ENCODE peak calls at places on chromosomes 2 and 18, in eight cellular contexts. One of them, this sample, is unnamed.

GRCh38 chr18:73119574-73119973 is 251.8 kb upstream of the NETO1 start:
- DNase-seq in left lung: no peak
- DNase-seq in astrocyte of the spinal cord: no peak
- DNase-seq in GM23338: no peak
- DNase-seq in GM12864: no peak
- DNase-seq in cardiac fibroblast: no peak
- DNase-seq in GM10248: no peak
- DNase-seq in IMR-90: no peak
- DNase-seq in this sample: no peak

GRCh38 chr2:226796840-226797288 is 2.8 kb downstream of the IRS1 start:
- DNase-seq in GM10248: peak
- DNase-seq in IMR-90: peak
- DNase-seq in GM12864: no peak
- DNase-seq in astrocyte of the spinal cord: peak
- DNase-seq in GM23338: no peak
- DNase-seq in cardiac fibroblast: peak
- DNase-seq in left lung: peak
- DNase-seq in this sample: peak

GRCh38 chr18:2723207-2723606 is 67.7 kb downstream of the SMCHD1 start:
- DNase-seq in cardiac fibroblast: no peak
- DNase-seq in GM12864: no peak
- DNase-seq in left lung: no peak
- DNase-seq in IMR-90: peak
- DNase-seq in GM10248: no peak
- DNase-seq in astrocyte of the spinal cord: no peak
- DNase-seq in GM23338: no peak
- DNase-seq in this sample: no peak

GRCh38 chr2:164764996-164765395 is 76.6 kb downstream of the COBLL1 start:
- DNase-seq in cardiac fibroblast: peak
- DNase-seq in GM10248: no peak
- DNase-seq in GM12864: no peak
- DNase-seq in left lung: no peak
- DNase-seq in IMR-90: peak
- DNase-seq in GM23338: no peak
- DNase-seq in astrocyte of the spinal cord: peak
- DNase-seq in this sample: no peak

GRCh38 chr2:58484629-58485028 is 243.5 kb upstream of the FANCL start:
- DNase-seq in cardiac fibroblast: no peak
- DNase-seq in GM23338: no peak
- DNase-seq in GM12864: no peak
- DNase-seq in GM10248: no peak
- DNase-seq in left lung: no peak
- DNase-seq in IMR-90: no peak
- DNase-seq in astrocyte of the spinal cord: no peak
- DNase-seq in this sample: no peak

GRCh38 chr2:71940695-71941094 is 207.0 kb downstream of the CYP26B1 start:
- DNase-seq in astrocyte of the spinal cord: no peak
- DNase-seq in GM12864: no peak
- DNase-seq in left lung: no peak
- DNase-seq in GM10248: no peak
- DNase-seq in GM23338: no peak
- DNase-seq in IMR-90: no peak
- DNase-seq in cardiac fibroblast: no peak
- DNase-seq in this sample: no peak

GRCh38 chr2:190903693-190904450 is 23.3 kb downstream of the GLS start:
- DNase-seq in IMR-90: peak
- DNase-seq in cardiac fibroblast: no peak
- DNase-seq in GM10248: no peak
- DNase-seq in GM23338: no peak
- DNase-seq in GM12864: no peak
- DNase-seq in astrocyte of the spinal cord: no peak
- DNase-seq in left lung: no peak
- DNase-seq in this sample: no peak

GRCh38 chr2:179104736-179105135 is 54.8 kb upstream of the CCDC141 start:
- DNase-seq in GM10248: no peak
- DNase-seq in left lung: no peak
- DNase-seq in astrocyte of the spinal cord: peak
- DNase-seq in IMR-90: peak
- DNase-seq in cardiac fibroblast: peak
- DNase-seq in GM12864: no peak
- DNase-seq in GM23338: no peak
- DNase-seq in this sample: no peak

GRCh38 chr2:218985325-218986091 is 524 bp upstream of the FEV start:
- DNase-seq in cardiac fibroblast: no peak
- DNase-seq in astrocyte of the spinal cord: no peak
- DNase-seq in left lung: no peak
- DNase-seq in GM23338: peak
- DNase-seq in GM10248: no peak
- DNase-seq in GM12864: no peak
- DNase-seq in IMR-90: no peak
- DNase-seq in this sample: no peak

GRCh38 chr2:205610437-205610836 is 71.9 kb upstream of the NRP2 start:
- DNase-seq in IMR-90: peak
- DNase-seq in astrocyte of the spinal cord: no peak
- DNase-seq in GM23338: no peak
- DNase-seq in GM10248: no peak
- DNase-seq in cardiac fibroblast: no peak
- DNase-seq in GM12864: no peak
- DNase-seq in left lung: no peak
- DNase-seq in this sample: no peak

GRCh38 chr2:205822578-205822977 is 140.3 kb downstream of the NRP2 start:
- DNase-seq in left lung: no peak
- DNase-seq in cardiac fibroblast: peak
- DNase-seq in IMR-90: peak
- DNase-seq in astrocyte of the spinal cord: peak
- DNase-seq in GM12864: no peak
- DNase-seq in GM10248: no peak
- DNase-seq in GM23338: no peak
- DNase-seq in this sample: no peak

GRCh38 chr2:240932724-240933047 is 26.6 kb downstream of the CROCC2 start:
- DNase-seq in GM23338: no peak
- DNase-seq in left lung: peak
- DNase-seq in GM10248: no peak
- DNase-seq in cardiac fibroblast: no peak
- DNase-seq in IMR-90: no peak
- DNase-seq in GM12864: no peak
- DNase-seq in astrocyte of the spinal cord: no peak
- DNase-seq in this sample: no peak

GRCh38 chr2:70181363-70181956 is 9.4 kb downstream of the C2orf42 start:
- DNase-seq in IMR-90: no peak
- DNase-seq in astrocyte of the spinal cord: no peak
- DNase-seq in left lung: no peak
- DNase-seq in cardiac fibroblast: no peak
- DNase-seq in GM12864: peak
- DNase-seq in GM10248: peak
- DNase-seq in GM23338: no peak
- DNase-seq in this sample: no peak

GRCh38 chr2:6865346-6866238 is at the start of gene CMPK2:
- DNase-seq in GM10248: peak
- DNase-seq in IMR-90: peak
- DNase-seq in left lung: peak
- DNase-seq in GM23338: peak
- DNase-seq in cardiac fibroblast: peak
- DNase-seq in GM12864: no peak
- DNase-seq in astrocyte of the spinal cord: peak
- DNase-seq in this sample: peak

GRCh38 chr2:62540786-62541168 is 34.8 kb upstream of the TMEM17 start:
- DNase-seq in GM12864: no peak
- DNase-seq in GM10248: no peak
- DNase-seq in cardiac fibroblast: no peak
- DNase-seq in IMR-90: no peak
- DNase-seq in astrocyte of the spinal cord: no peak
- DNase-seq in GM23338: no peak
- DNase-seq in left lung: no peak
- DNase-seq in this sample: no peak

GRCh38 chr2:188787002-188787660 is 187.0 kb upstream of the COL3A1 start:
- DNase-seq in cardiac fibroblast: peak
- DNase-seq in left lung: no peak
- DNase-seq in GM23338: no peak
- DNase-seq in GM10248: no peak
- DNase-seq in IMR-90: peak
- DNase-seq in GM12864: no peak
- DNase-seq in astrocyte of the spinal cord: peak
- DNase-seq in this sample: no peak

GRCh38 chr2:188785515-188785914 is 188.7 kb upstream of the COL3A1 start:
- DNase-seq in astrocyte of the spinal cord: no peak
- DNase-seq in IMR-90: no peak
- DNase-seq in GM12864: no peak
- DNase-seq in cardiac fibroblast: peak
- DNase-seq in left lung: no peak
- DNase-seq in GM10248: no peak
- DNase-seq in GM23338: no peak
- DNase-seq in this sample: no peak

GRCh38 chr2:188787661-188788044 is 186.5 kb upstream of the COL3A1 start:
- DNase-seq in GM23338: no peak
- DNase-seq in IMR-90: no peak
- DNase-seq in GM12864: no peak
- DNase-seq in GM10248: no peak
- DNase-seq in astrocyte of the spinal cord: peak
- DNase-seq in left lung: no peak
- DNase-seq in cardiac fibroblast: peak
- DNase-seq in this sample: no peak

GRCh38 chr2:188786368-188786781 is 187.8 kb upstream of the COL3A1 start:
- DNase-seq in astrocyte of the spinal cord: peak
- DNase-seq in GM10248: no peak
- DNase-seq in GM12864: no peak
- DNase-seq in GM23338: no peak
- DNase-seq in left lung: no peak
- DNase-seq in IMR-90: peak
- DNase-seq in cardiac fibroblast: peak
- DNase-seq in this sample: no peak

DNA sequence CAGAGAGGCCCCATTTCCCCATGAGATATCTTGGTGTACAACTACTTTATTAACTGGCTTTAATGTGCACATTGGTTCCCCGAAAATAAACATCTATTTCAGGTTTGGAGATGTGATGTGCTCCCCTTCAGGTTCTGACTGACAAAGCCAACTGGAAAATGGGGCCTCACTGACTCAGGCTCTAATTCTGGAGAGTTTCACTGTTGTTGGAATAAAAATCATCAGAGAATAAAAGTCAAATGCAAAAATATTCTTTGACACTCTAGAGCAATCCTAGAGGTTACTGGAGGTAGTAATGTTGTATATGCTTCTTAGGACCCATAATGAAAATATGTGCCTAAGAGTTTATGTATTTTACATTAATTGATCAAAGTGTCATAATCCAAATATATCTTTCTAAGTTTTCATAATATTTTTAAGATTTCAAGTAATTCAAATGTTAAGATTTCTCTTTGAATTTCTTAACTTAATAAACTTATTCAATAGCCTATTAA is 189.9 kb upstream of the COL3A1 start:
- DNase-seq in left lung: no peak
- DNase-seq in cardiac fibroblast: no peak
- DNase-seq in IMR-90: no peak
- DNase-seq in GM23338: no peak
- DNase-seq in GM12864: no peak
- DNase-seq in astrocyte of the spinal cord: no peak
- DNase-seq in GM10248: no peak
- DNase-seq in this sample: no peak
- TF ChIP-seq CTCF in left lung: no peak
- TF ChIP-seq CTCF in cardiac fibroblast: peak
- TF ChIP-seq CTCF in IMR-90: no peak
- TF ChIP-seq CTCF in GM23338: peak
- TF ChIP-seq CTCF in GM12864: no peak
- TF ChIP-seq CTCF in astrocyte of the spinal cord: no peak
- TF ChIP-seq CTCF in GM10248: no peak
- TF ChIP-seq CTCF in this sample: peak

DNA sequence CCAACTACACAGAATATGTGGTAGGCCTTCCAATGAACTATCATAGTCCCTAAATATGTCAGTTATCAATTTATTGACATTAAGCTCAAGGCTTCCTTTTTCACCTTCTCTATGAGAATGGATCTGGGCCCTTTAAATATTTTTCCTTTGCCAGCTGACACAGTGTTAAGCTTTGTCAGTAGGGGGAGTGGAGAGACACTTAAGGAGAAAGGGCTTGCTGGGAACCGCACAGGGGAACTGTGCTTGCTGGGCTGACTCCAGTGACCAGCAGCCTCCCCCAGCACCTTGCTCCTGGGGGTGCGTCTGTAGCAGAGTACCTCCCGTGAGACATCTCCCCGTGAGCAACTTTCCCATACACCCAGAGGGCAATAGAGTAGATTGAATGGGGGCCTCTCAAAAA is 6.5 kb upstream of the PTPN2 start:
- DNase-seq in astrocyte of the spinal cord: no peak
- DNase-seq in GM23338: peak
- DNase-seq in GM10248: no peak
- DNase-seq in IMR-90: no peak
- DNase-seq in left lung: no peak
- DNase-seq in cardiac fibroblast: peak
- DNase-seq in GM12864: no peak
- DNase-seq in this sample: no peak
- TF ChIP-seq CTCF in astrocyte of the spinal cord: peak
- TF ChIP-seq CTCF in GM23338: peak
- TF ChIP-seq CTCF in GM10248: no peak
- TF ChIP-seq CTCF in IMR-90: peak
- TF ChIP-seq CTCF in left lung: no peak
- TF ChIP-seq CTCF in cardiac fibroblast: peak
- TF ChIP-seq CTCF in GM12864: peak
- TF ChIP-seq CTCF in this sample: no peak

GRCh38 chr2:235636471-235637005 is 142.7 kb downstream of the AGAP1 start:
- DNase-seq in GM23338: no peak
- DNase-seq in astrocyte of the spinal cord: no peak
- DNase-seq in cardiac fibroblast: no peak
- DNase-seq in GM10248: no peak
- DNase-seq in left lung: no peak
- DNase-seq in IMR-90: no peak
- DNase-seq in GM12864: no peak
- DNase-seq in this sample: no peak

GRCh38 chr2:235639387-235639786 is 145.5 kb downstream of the AGAP1 start:
- DNase-seq in astrocyte of the spinal cord: peak
- DNase-seq in GM23338: no peak
- DNase-seq in GM12864: no peak
- DNase-seq in GM10248: no peak
- DNase-seq in IMR-90: peak
- DNase-seq in left lung: peak
- DNase-seq in cardiac fibroblast: peak
- DNase-seq in this sample: no peak

GRCh38 chr2:235638541-235639192 is 144.8 kb downstream of the AGAP1 start:
- DNase-seq in cardiac fibroblast: no peak
- DNase-seq in GM23338: peak
- DNase-seq in GM10248: no peak
- DNase-seq in IMR-90: no peak
- DNase-seq in left lung: no peak
- DNase-seq in GM12864: no peak
- DNase-seq in astrocyte of the spinal cord: no peak
- DNase-seq in this sample: peak

GRCh38 chr2:235639885-235640284 is 146.0 kb downstream of the AGAP1 start:
- DNase-seq in GM10248: no peak
- DNase-seq in astrocyte of the spinal cord: no peak
- DNase-seq in GM12864: no peak
- DNase-seq in cardiac fibroblast: no peak
- DNase-seq in left lung: no peak
- DNase-seq in GM23338: no peak
- DNase-seq in IMR-90: no peak
- DNase-seq in this sample: no peak

GRCh38 chr2:235637906-235638305 is 144.1 kb downstream of the AGAP1 start:
- DNase-seq in GM23338: no peak
- DNase-seq in cardiac fibroblast: no peak
- DNase-seq in GM12864: no peak
- DNase-seq in GM10248: no peak
- DNase-seq in astrocyte of the spinal cord: no peak
- DNase-seq in IMR-90: no peak
- DNase-seq in left lung: no peak
- DNase-seq in this sample: no peak
- TF ChIP-seq CTCF in GM23338: no peak
- TF ChIP-seq CTCF in cardiac fibroblast: no peak
- TF ChIP-seq CTCF in GM12864: no peak
- TF ChIP-seq CTCF in GM10248: no peak
- TF ChIP-seq CTCF in astrocyte of the spinal cord: no peak
- TF ChIP-seq CTCF in IMR-90: no peak
- TF ChIP-seq CTCF in left lung: no peak
- TF ChIP-seq CTCF in this sample: no peak

GRCh38 chr2:96470636-96471035 is 34.5 kb downstream of the NEURL3 start:
- DNase-seq in astrocyte of the spinal cord: no peak
- DNase-seq in left lung: peak
- DNase-seq in GM12864: no peak
- DNase-seq in GM10248: peak
- DNase-seq in IMR-90: peak
- DNase-seq in cardiac fibroblast: peak
- DNase-seq in GM23338: peak
- DNase-seq in this sample: peak
- TF ChIP-seq CTCF in astrocyte of the spinal cord: peak
- TF ChIP-seq CTCF in left lung: peak
- TF ChIP-seq CTCF in GM12864: peak
- TF ChIP-seq CTCF in GM10248: peak
- TF ChIP-seq CTCF in IMR-90: peak
- TF ChIP-seq CTCF in cardiac fibroblast: peak
- TF ChIP-seq CTCF in GM23338: peak
- TF ChIP-seq CTCF in this sample: peak